ENCODE peak calls at places on chromosomes 2 and 18, in six cellular contexts. D is uterus, N is ovary, S is NB4, T is Peyer's patch, B is adrenal gland. H is an unnamed sample.

GRCh38 chr18:77130229-77131099 is 2.1 kb downstream of the MBP start:
- DNase-seq in D (no peak), N (no peak), S (peak; percentile 70), T (peak; percentile 46), B (no peak), H (no peak)

GRCh38 chr2:113700186-113700841 is 56.1 kb downstream of the SLC35F5 start:
- DNase-seq in D (no peak), N (no peak), S (peak; percentile 92), T (peak; percentile 76), B (no peak), H (no peak)

GRCh38 chr18:46663539-46663938 is 6.5 kb upstream of the LOXHD1 start:
- DNase-seq in D (no peak), N (no peak), S (no peak), T (no peak), B (no peak), H (no peak)

GRCh38 chr18:5238371-5238758 is 41.3 kb upstream of the AKAIN1 start:
- DNase-seq in D (peak; percentile 29), N (peak; percentile 67), S (no peak), T (peak; percentile 89), B (peak; percentile 41), H (no peak)

GRCh38 chr2:197028230-197028629 is 101.7 kb upstream of the PGAP1 start:
- DNase-seq in D (no peak), N (no peak), S (no peak), T (no peak), B (no peak), H (no peak)

GRCh38 chr2:236636261-236636660 is 66.6 kb downstream of the ACKR3 start:
- DNase-seq in D (no peak), N (no peak), S (no peak), T (peak; percentile 23), B (no peak), H (peak; percentile 40)

GRCh38 chr2:16425462-16426336 is 239.9 kb downstream of the CYRIA start:
- DNase-seq in D (no peak), N (no peak), S (no peak), T (peak; percentile 62), B (no peak), H (no peak)

GRCh38 chr2:191013876-191014652 is at the start of gene STAT1:
- DNase-seq in D (peak; percentile 96), N (peak; percentile 96), S (peak; percentile 97), T (peak; percentile 96), B (peak; percentile 93), H (peak; percentile 92)

GRCh38 chr2:174117951-174118930 is 130.1 kb downstream of the OLA1 start:
- DNase-seq in D (no peak), N (no peak), S (no peak), T (no peak), B (no peak), H (no peak)

GRCh38 chr2:158009425-158009824 is 92.3 kb upstream of the UPP2 start:
- DNase-seq in D (peak; percentile 17), N (no peak), S (peak; percentile 15), T (no peak), B (peak; percentile 20), H (no peak)

GRCh38 chr2:172461591-172462392 is 34.4 kb downstream of the ITGA6 start:
- DNase-seq in D (peak; percentile 46), N (peak; percentile 50), S (peak; percentile 72), T (peak; percentile 88), B (peak; percentile 43), H (no peak)

GRCh38 chr2:99139003-99139402 is 2.5 kb upstream of the C2orf15 start:
- DNase-seq in D (no peak), N (no peak), S (no peak), T (no peak), B (peak; percentile 24), H (no peak)

GRCh38 chr2:66440692-66441091 is 5.8 kb downstream of the MEIS1 start:
- DNase-seq in D (peak; percentile 54), N (peak; percentile 70), S (no peak), T (no peak), B (peak; percentile 48), H (no peak)

GRCh38 chr2:16311521-16312440 is 353.9 kb downstream of the CYRIA start:
- DNase-seq in D (no peak), N (no peak), S (peak; percentile 22), T (no peak), B (no peak), H (no peak)

GRCh38 chr2:9617749-9618148 is 13.0 kb downstream of the YWHAQ start:
- DNase-seq in D (no peak), N (no peak), S (no peak), T (no peak), B (no peak), H (no peak)

GRCh38 chr2:44723921-44724320 is 217.6 kb upstream of the SIX3 start:
- DNase-seq in D (no peak), N (no peak), S (no peak), T (no peak), B (no peak), H (no peak)

GRCh38 chr2:205868773-205869333 is 186.6 kb downstream of the NRP2 start:
- DNase-seq in D (no peak), N (no peak), S (peak; percentile 96), T (no peak), B (no peak), H (no peak)

GRCh38 chr18:22471546-22472131 is 53.9 kb upstream of the CTAGE1 start:
- DNase-seq in D (no peak), N (no peak), S (no peak), T (no peak), B (peak; percentile 91), H (no peak)

GRCh38 chr2:56648802-56649201 is 465.0 kb downstream of the CCDC85A start:
- DNase-seq in D (no peak), N (no peak), S (no peak), T (no peak), B (no peak), H (no peak)
- H3K4me3 ChIP-seq in D (no peak overlapping the region), N (no peak overlapping the region), S (no peak overlapping the region), T (no peak overlapping the region), B (no peak overlapping the region), H (no peak overlapping the region)

DNA sequence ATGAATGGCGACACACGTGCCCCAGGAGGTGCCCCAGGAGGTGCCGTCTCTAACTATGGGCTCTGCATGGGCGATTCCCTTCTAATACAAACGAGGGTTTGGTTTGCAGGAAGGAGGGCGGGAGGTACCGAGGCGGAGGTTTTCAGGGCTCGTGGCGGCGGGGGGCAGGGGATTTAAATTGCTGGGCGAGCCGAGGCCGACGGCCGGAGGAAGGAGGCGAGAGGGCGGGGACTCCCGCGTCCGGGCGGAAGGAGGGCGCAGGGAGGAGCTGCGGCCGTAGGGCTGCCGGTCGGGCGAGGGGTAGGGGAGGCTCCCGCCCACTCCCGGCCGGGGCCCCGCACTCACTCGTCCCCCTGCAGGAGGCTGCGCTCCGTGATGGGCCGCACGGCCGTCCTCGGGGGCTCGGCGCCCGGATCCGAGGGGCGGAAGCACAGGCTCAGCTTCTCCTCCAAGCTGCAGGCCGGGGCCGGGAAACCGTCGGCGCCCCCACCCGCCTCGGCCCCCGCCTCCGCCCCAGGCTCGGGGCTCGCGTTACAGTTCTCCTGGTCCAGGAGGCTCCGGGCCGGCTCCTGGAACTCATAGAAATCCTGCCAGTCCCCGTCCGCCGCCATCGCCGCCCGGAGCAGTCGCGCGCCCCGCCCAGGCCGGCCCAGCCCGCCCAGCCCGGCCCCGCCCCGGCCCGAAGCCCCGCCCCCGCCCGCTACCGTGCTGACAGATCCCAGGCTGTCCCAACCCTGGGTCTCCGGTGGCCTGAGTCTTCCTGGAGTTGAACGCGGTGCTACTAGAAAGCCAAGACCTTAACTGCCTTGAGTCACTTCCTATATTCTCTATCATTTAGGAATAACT is at the start of gene FEZ2:
- DNase-seq in D (peak; percentile 75), N (peak; percentile 84), S (peak; percentile 95), T (peak; percentile 83), B (peak; percentile 80), H (peak; percentile 85)
- TF ChIP-seq POLR2A in D (peak; percentile 35), N (no peak), S (peak; percentile 38), T (peak; percentile 34), B (no peak), H (no peak)

GRCh38 chr18:62524443-62525200 is 1.8 kb downstream of the ZCCHC2 start:
- DNase-seq in D (peak; percentile 51), N (peak; percentile 76), S (peak; percentile 74), T (peak; percentile 80), B (peak; percentile 72), H (no peak)

GRCh38 chr18:62523631-62524442 is 1.0 kb downstream of the ZCCHC2 start:
- DNase-seq in D (peak; percentile 54), N (peak; percentile 77), S (peak; percentile 71), T (peak; percentile 73), B (peak; percentile 58), H (peak; percentile 84)

GRCh38 chr18:62526098-62527025 is 3.5 kb downstream of the ZCCHC2 start:
- DNase-seq in D (peak; percentile 86), N (peak; percentile 91), S (peak; percentile 86), T (peak; percentile 90), B (peak; percentile 89), H (peak; percentile 86)

GRCh38 chr18:62523255-62523588 is 397 bp downstream of the ZCCHC2 start:
- DNase-seq in D (no peak), N (no peak), S (no peak), T (no peak), B (no peak), H (no peak)

GRCh38 chr18:62525611-62526010 is 2.8 kb downstream of the ZCCHC2 start:
- DNase-seq in D (no peak), N (no peak), S (no peak), T (no peak), B (no peak), H (no peak)
- H3K4me3 ChIP-seq in D (peak overlapping the region; percentile 98), N (peak overlapping the region; percentile 90), S (peak overlapping the region; percentile 72), T (peak overlapping the region; percentile 85), B (no peak overlapping the region), H (peak overlapping the region; percentile 87)

GRCh38 chr18:48950536-48951447 is at the start of gene SMAD7:
- DNase-seq in D (no peak), N (peak; percentile 65), S (peak; percentile 40), T (no peak), B (no peak), H (no peak)

GRCh38 chr18:48949606-48950535 is 894 bp downstream of the SMAD7 start:
- DNase-seq in D (no peak), N (peak; percentile 65), S (peak; percentile 76), T (peak; percentile 72), B (no peak), H (no peak)

GRCh38 chr18:48952287-48953095 is 1.7 kb upstream of the SMAD7 start:
- DNase-seq in D (peak; percentile 85), N (peak; percentile 87), S (peak; percentile 78), T (peak; percentile 87), B (peak; percentile 80), H (peak; percentile 88)

GRCh38 chr18:48953096-48953706 is 2.4 kb upstream of the SMAD7 start:
- DNase-seq in D (no peak), N (no peak), S (no peak), T (no peak), B (no peak), H (no peak)

DNA sequence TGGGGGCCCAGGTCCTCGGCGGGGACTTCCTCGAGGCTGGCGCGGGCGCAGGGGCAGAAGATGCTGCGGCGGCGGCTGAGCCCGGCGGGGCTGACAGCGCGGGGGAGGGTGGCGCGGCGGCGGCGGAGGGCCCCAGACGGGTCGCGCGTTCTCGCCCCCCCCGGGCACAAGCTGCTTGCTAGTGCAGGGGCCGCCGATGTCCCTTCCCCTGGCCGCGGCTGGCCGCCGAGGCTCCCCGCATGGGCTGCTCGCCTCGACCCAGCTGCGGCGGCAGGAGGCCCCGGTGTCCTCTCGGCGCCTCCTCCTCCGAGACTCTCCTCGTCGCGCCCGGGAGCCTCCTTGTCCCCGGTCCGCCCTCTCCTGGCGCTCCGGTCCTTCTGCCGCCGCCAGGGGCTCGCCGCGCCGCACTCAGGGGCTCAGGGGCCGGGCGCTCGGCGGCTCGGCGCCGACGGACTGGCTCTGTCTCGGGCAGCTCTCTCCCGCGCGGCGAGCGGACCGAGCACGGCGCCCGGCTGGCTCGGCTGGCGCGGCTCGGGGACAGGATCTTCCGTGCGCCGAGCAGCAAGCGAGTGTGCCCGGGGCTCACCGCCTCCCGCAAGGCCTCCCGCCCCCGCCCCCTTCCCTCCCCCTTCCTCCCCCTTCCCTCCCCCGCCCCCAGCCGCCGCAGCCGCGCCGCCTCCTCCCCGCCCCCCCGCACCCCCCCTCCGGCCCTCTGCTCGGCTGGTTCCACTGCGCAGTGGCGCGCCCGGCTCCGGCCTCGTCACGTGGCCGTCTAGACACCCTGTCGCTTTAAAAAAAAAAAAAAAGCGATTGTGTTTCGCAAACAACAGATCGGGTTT is 902 bp upstream of the SMAD7 start:
- DNase-seq in D (peak; percentile 86), N (peak; percentile 91), S (peak; percentile 90), T (peak; percentile 95), B (peak; percentile 90), H (peak; percentile 90)
- TF ChIP-seq POLR2A in D (peak; percentile 86), N (peak; percentile 59), S (peak; percentile 34), T (peak; percentile 93), B (peak; percentile 84), H (no peak)